ENCODE peak calls at places on chromosomes 3 and 15, in four cellular contexts. One of them, this sample, is unnamed.

GRCh38 chr3:25365636-25366035 is 62.4 kb upstream of the RARB start:
- DNase-seq in T-helper 17 cell: no peak
- DNase-seq in naive thymus-derived CD4-positive, alpha-beta T cell: no peak
- DNase-seq in SJSA1: no peak
- DNase-seq in this sample: no peak

GRCh38 chr15:67322481-67322880 is 67.9 kb downstream of the IQCH start:
- DNase-seq in T-helper 17 cell: no peak
- DNase-seq in SJSA1: no peak
- DNase-seq in naive thymus-derived CD4-positive, alpha-beta T cell: no peak
- DNase-seq in this sample: no peak

GRCh38 chr3:40718681-40719080 is 193.9 kb downstream of the ZNF621 start:
- DNase-seq in naive thymus-derived CD4-positive, alpha-beta T cell: no peak
- DNase-seq in T-helper 17 cell: no peak
- DNase-seq in SJSA1: no peak
- DNase-seq in this sample: peak; percentile 52

GRCh38 chr3:177451940-177452484 is 254.7 kb upstream of the TBL1XR1 start:
- DNase-seq in SJSA1: no peak
- DNase-seq in T-helper 17 cell: no peak
- DNase-seq in naive thymus-derived CD4-positive, alpha-beta T cell: no peak
- DNase-seq in this sample: no peak

GRCh38 chr3:50227390-50228183 is 8.4 kb upstream of the GNAI2 start:
- DNase-seq in naive thymus-derived CD4-positive, alpha-beta T cell: peak; percentile 96
- DNase-seq in T-helper 17 cell: peak; percentile 90
- DNase-seq in SJSA1: peak; percentile 89
- DNase-seq in this sample: peak; percentile 93

GRCh38 chr3:138113309-138113708 is 2.1 kb downstream of the DZIP1L start:
- DNase-seq in SJSA1: no peak
- DNase-seq in T-helper 17 cell: no peak
- DNase-seq in naive thymus-derived CD4-positive, alpha-beta T cell: no peak
- DNase-seq in this sample: no peak

GRCh38 chr3:63960048-63960711 is 48.0 kb upstream of the SCAANT1 start:
- DNase-seq in T-helper 17 cell: no peak
- DNase-seq in naive thymus-derived CD4-positive, alpha-beta T cell: no peak
- DNase-seq in SJSA1: no peak
- DNase-seq in this sample: no peak

GRCh38 chr3:97713634-97714033 is 50.9 kb upstream of the ARL6 start:
- DNase-seq in naive thymus-derived CD4-positive, alpha-beta T cell: no peak
- DNase-seq in SJSA1: no peak
- DNase-seq in T-helper 17 cell: no peak
- DNase-seq in this sample: no peak

GRCh38 chr3:38474928-38475605 is 21.1 kb upstream of the EXOG start:
- DNase-seq in SJSA1: no peak
- DNase-seq in T-helper 17 cell: no peak
- DNase-seq in naive thymus-derived CD4-positive, alpha-beta T cell: no peak
- DNase-seq in this sample: no peak

GRCh38 chr15:67197364-67197695 is 57.1 kb downstream of the AAGAB start:
- DNase-seq in SJSA1: no peak
- DNase-seq in T-helper 17 cell: no peak
- DNase-seq in naive thymus-derived CD4-positive, alpha-beta T cell: no peak
- DNase-seq in this sample: no peak

GRCh38 chr15:39963806-39964205 is 29.9 kb downstream of the EIF2AK4 start:
- DNase-seq in SJSA1: no peak
- DNase-seq in naive thymus-derived CD4-positive, alpha-beta T cell: no peak
- DNase-seq in T-helper 17 cell: no peak
- DNase-seq in this sample: no peak

GRCh38 chr15:72964135-72964534 is 88.1 kb upstream of the NEO1 start:
- DNase-seq in naive thymus-derived CD4-positive, alpha-beta T cell: no peak
- DNase-seq in SJSA1: no peak
- DNase-seq in T-helper 17 cell: no peak
- DNase-seq in this sample: no peak

GRCh38 chr3:144866504-144866903 is 894.9 kb downstream of the DIPK2A start:
- DNase-seq in SJSA1: no peak
- DNase-seq in naive thymus-derived CD4-positive, alpha-beta T cell: no peak
- DNase-seq in T-helper 17 cell: no peak
- DNase-seq in this sample: no peak

GRCh38 chr3:156594229-156594683 is 39.3 kb upstream of the SSR3 start:
- DNase-seq in SJSA1: no peak
- DNase-seq in T-helper 17 cell: no peak
- DNase-seq in naive thymus-derived CD4-positive, alpha-beta T cell: no peak
- DNase-seq in this sample: no peak

GRCh38 chr15:79948095-79948695 is 22.8 kb downstream of the BCL2A1 start:
- DNase-seq in SJSA1: no peak
- DNase-seq in T-helper 17 cell: no peak
- DNase-seq in naive thymus-derived CD4-positive, alpha-beta T cell: no peak
- DNase-seq in this sample: no peak

GRCh38 chr3:126197854-126198584 is 17.6 kb upstream of the ALDH1L1 start:
- DNase-seq in naive thymus-derived CD4-positive, alpha-beta T cell: peak; percentile 27
- DNase-seq in SJSA1: peak; percentile 59
- DNase-seq in T-helper 17 cell: no peak
- DNase-seq in this sample: peak; percentile 3

GRCh38 chr15:74203914-74204431 is 1.4 kb upstream of the STRA6 start:
- DNase-seq in naive thymus-derived CD4-positive, alpha-beta T cell: no peak
- DNase-seq in T-helper 17 cell: no peak
- DNase-seq in SJSA1: no peak
- DNase-seq in this sample: no peak

GRCh38 chr3:153273767-153274443 is 111.9 kb downstream of the RAP2B start:
- DNase-seq in T-helper 17 cell: no peak
- DNase-seq in SJSA1: no peak
- DNase-seq in naive thymus-derived CD4-positive, alpha-beta T cell: no peak
- DNase-seq in this sample: no peak

This sample was measured in naive B cell.